ENCODE peak calls at places on chromosomes 3 and 15, in five cellular contexts. C is fibroblast of pulmonary artery, F is dorsolateral prefrontal cortex, P is HFF-Myc, U is endothelial cell of umbilical vein. X is an unnamed sample.
A peak's percentile ranks its signal among the peaks of the same experiment; 100 is the strongest.

GRCh38 chr15:65400760-65401606 is 21.8 kb downstream of the IGDCC4 start:
- DNase-seq in C (peak; percentile 72), F (peak; percentile 37), P (peak; percentile 75), U (peak; percentile 75), X (peak; percentile 68)

GRCh38 chr15:59237854-59238252 is 31.2 kb downstream of the LDHAL6B start:
- DNase-seq in C (no peak), F (no peak), P (no peak), U (no peak), X (no peak)

GRCh38 chr3:23629181-23629893 is 176.4 kb upstream of the UBE2E1 start:
- DNase-seq in C (peak; percentile 77), F (no peak), P (no peak), U (peak; percentile 88), X (peak; percentile 86)

GRCh38 chr3:48548731-48549705 is 7.6 kb downstream of the PFKFB4 start:
- DNase-seq in C (peak; percentile 86), F (peak; percentile 74), P (peak; percentile 59), U (peak; percentile 75), X (peak; percentile 82)

GRCh38 chr3:78277793-78278192 is 1237.9 kb downstream of the ROBO2 start:
- DNase-seq in C (no peak), F (no peak), P (peak; percentile 10), U (no peak), X (no peak)

GRCh38 chr15:31550211-31550848 is 223.7 kb downstream of the KLF13 start:
- DNase-seq in C (no peak), F (peak; percentile 16), P (no peak), U (no peak), X (no peak)

GRCh38 chr15:101307897-101308603 is 13.0 kb upstream of the SNRPA1 start:
- DNase-seq in C (no peak), F (no peak), P (no peak), U (no peak), X (no peak)

GRCh38 chr15:63601026-63601726 is 4.0 kb downstream of the FBXL22 start:
- DNase-seq in C (peak; percentile 20), F (peak; percentile 59), P (no peak), U (peak; percentile 33), X (peak; percentile 35)

GRCh38 chr3:123546133-123546755 is 38.6 kb downstream of the HACD2 start:
- DNase-seq in C (peak; percentile 24), F (no peak), P (peak; percentile 22), U (no peak), X (peak; percentile 31)

GRCh38 chr15:45458746-45459403 is 63.7 kb downstream of the SLC30A4 start:
- DNase-seq in C (peak; percentile 63), F (peak; percentile 81), P (no peak), U (peak; percentile 71), X (peak; percentile 67)

GRCh38 chr15:77859491-77860060 is 217.9 kb downstream of the TBC1D2B start:
- DNase-seq in C (no peak), F (no peak), P (no peak), U (no peak), X (no peak)

GRCh38 chr3:10357095-10357494 is 36.2 kb upstream of the SEC13 start:
- DNase-seq in C (no peak), F (no peak), P (no peak), U (no peak), X (no peak)

GRCh38 chr15:44186724-44187123 is 8.3 kb downstream of the FRMD5 start:
- DNase-seq in C (no peak), F (no peak), P (no peak), U (no peak), X (no peak)

GRCh38 chr3:152444029-152444641 is 175.4 kb downstream of the MBNL1 start:
- DNase-seq in C (peak; percentile 82), F (no peak), P (peak; percentile 30), U (peak; percentile 80), X (peak; percentile 83)

GRCh38 chr15:56892651-56893348 is 25.6 kb upstream of the TCF12 start:
- DNase-seq in C (no peak), F (no peak), P (no peak), U (no peak), X (no peak)

GRCh38 chr3:143024351-143024960 is 23.1 kb downstream of the U2SURP start:
- DNase-seq in C (no peak), F (no peak), P (no peak), U (no peak), X (no peak)

GRCh38 chr3:45123030-45123429 is 23.1 kb downstream of the CDCP1 start:
- DNase-seq in C (peak; percentile 90), F (no peak), P (peak; percentile 91), U (peak; percentile 12), X (peak; percentile 89)

GRCh38 chr3:27253831-27254230 is 115.4 kb downstream of the NEK10 start:
- DNase-seq in C (peak; percentile 51), F (peak; percentile 3), P (peak; percentile 19), U (peak; percentile 46), X (peak; percentile 49)

GRCh38 chr15:40769310-40770146 is at the start of gene C15orf62:
- DNase-seq in C (peak; percentile 35), F (peak; percentile 70), P (no peak), U (peak; percentile 65), X (peak; percentile 65)

GRCh38 chr15:98381446-98381845 is 266.9 kb upstream of the IGF1R start:
- DNase-seq in C (no peak), F (no peak), P (no peak), U (no peak), X (no peak)

GRCh38 chr3:72335458-72336050 is 512.7 kb downstream of the SHQ1 start:
- DNase-seq in C (no peak), F (no peak), P (no peak), U (no peak), X (peak; percentile 36)

GRCh38 chr3:188286087-188286513 is 132.1 kb downstream of the LPP start:
- DNase-seq in C (peak; percentile 97), F (no peak), P (peak; percentile 88), U (peak; percentile 78), X (peak; percentile 98)

GRCh38 chr3:100954990-100955389 is 38.2 kb downstream of the ABI3BP start:
- DNase-seq in C (peak; percentile 78), F (no peak), P (no peak), U (peak; percentile 68), X (peak; percentile 96)

GRCh38 chr3:194464692-194465091 is 22.1 kb downstream of the ATP13A3 start:
- DNase-seq in C (no peak), F (no peak), P (no peak), U (no peak), X (no peak)

GRCh38 chr3:53846134-53846850 is at the start of the genes CHDH and IL17RB:
- DNase-seq in C (no peak), F (peak; percentile 65), P (no peak), U (peak; percentile 6), X (no peak)
- H3K4me3 ChIP-seq in C (peak within 1 kb of the TSS; percentile 47), F (peak within 1 kb of the TSS; percentile 80), P (peak within 1 kb of the TSS; percentile 49), U (no peak within 1 kb of the TSS), X (peak within 1 kb of the TSS; percentile 60)

DNA sequence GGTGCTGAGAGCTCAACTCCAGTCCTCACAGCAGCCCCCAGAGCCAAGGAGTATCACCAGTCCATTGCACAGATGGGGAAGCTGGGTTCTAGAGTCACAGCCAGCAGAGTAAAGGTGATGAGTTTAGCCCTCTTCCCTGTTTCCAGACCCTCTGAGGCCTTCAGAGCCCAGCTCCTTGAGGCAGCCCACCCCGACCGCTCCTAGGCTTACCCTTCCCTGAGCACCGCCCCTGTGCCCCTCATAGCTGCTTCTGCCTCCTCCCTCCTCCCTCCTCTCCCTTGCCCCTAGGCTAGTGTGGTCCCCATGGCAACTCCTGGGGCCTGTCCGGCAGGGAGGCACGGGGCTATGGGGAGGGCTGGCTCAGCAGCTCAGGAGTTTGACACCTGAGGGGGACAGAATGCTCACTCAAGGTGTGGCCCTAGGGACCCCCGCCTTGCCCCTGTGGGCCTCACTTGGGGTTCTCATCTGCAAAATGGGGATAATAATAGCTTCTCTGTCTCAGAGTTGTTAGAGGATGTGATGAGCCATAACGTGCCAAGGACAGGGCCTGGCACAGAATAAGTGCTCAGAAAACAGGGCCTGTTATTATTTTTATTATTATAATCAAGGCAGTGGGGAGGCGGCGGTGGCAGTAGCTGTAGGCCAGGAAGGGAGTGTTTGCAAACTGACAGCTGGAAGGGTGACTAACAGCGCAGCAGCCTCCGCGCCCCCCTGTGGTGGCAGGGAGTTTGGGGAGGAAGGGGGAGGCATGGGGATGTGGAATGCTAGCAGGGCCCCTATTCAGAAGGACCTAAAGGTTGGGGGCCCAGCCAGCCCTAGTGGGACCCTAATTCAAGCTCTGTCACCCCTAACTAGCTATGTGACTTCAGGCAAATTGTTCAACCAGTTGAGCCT is 11.5 kb downstream of the CSK start:
- DNase-seq in C (peak; percentile 31), F (no peak), P (no peak), U (no peak), X (no peak)
- TF ChIP-seq CTCF in C (peak; percentile 36), F (peak; percentile 33), P (peak; percentile 15), U (no peak), X (no peak)

GRCh38 chr3:173395412-173396181 is 1.9 kb upstream of the NLGN1 start:
- DNase-seq in C (peak; percentile 75), F (peak; percentile 92), P (peak; percentile 22), U (peak; percentile 92), X (peak; percentile 69)

GRCh38 chr3:173396191-173397041 is 1.1 kb upstream of the NLGN1 start:
- DNase-seq in C (peak; percentile 3), F (peak; percentile 45), P (no peak), U (peak; percentile 50), X (peak; percentile 15)

GRCh38 chr3:173398111-173398479 is 551 bp downstream of the NLGN1 start:
- DNase-seq in C (peak; percentile 60), F (no peak), P (no peak), U (no peak), X (peak; percentile 61)

GRCh38 chr3:173399001-173399400 is 1.5 kb downstream of the NLGN1 start:
- DNase-seq in C (no peak), F (no peak), P (no peak), U (peak; percentile 56), X (no peak)

DNA sequence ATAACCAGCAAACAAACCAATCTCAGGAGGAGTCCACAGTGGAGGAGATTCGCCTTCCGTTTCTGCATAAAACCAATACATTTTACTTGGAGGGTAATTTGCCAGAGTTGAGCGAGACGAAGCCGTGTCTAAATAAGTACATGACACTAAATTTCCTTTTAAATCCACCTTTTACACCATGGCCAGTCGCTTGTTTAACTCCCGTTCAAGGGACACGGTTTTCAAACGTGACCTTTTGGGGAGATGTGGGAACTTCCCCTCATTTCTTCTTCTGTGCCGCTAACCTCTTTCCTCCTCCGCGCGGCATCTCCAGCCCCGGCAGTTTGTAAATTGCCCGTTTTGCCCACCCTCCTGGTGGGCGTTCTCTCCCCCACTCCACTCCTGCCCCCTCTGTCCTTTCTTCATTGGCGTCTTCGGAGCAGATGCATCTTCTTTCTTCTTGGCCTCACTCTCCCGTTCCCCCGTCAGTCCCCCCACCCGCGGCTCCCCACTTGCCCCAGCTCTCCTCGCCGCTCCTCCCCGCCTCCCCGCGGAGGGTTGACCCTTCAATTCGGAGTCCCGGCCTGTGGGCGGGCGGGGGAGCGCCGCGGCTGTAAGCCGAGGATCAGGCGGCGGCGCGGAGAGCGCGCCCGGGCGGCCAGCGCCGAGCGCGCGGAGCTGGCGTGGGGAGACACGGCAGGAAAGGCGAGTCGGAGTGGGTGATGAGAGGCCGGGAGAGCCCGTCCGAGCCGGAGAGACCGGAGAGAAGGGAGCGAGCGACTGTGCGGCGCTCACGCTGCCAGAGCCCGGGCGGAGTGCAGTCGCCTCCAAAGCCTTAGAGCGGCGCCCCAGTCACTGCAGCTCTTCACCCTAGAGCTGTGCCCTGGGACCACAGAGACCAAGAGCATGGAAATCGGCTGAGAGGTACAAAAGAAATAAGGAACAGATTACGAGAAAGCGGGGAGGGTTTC is at the start of gene NLGN1:
- DNase-seq in C (peak; percentile 67), F (peak; percentile 81), P (no peak), U (peak; percentile 89), X (peak; percentile 64)
- H3K4me3 ChIP-seq in C (peak within 1 kb of the TSS; percentile 65), F (peak within 1 kb of the TSS; percentile 71), P (peak within 1 kb of the TSS; percentile 46), U (peak within 1 kb of the TSS; percentile 96), X (peak within 1 kb of the TSS; percentile 74)

DNA sequence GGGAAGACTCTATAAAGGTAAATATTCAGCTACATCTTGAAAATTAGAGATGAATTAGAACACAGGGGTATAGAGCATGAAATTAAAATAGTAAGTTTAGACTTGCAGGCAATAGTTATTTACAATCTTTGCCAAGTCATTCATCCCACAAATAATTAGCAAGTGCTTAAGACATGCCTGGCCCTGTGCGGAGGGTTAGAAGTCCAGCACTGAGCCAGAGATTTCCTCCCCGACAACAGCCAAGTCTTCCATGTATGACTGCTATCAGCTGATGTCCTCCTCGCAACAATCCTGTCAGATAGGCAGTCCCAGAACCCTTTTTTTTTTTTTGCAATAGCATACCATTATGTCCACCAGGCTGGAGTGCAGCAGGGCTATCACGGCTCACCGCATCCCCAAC is 14.6 kb downstream of the SIN3A start:
- DNase-seq in C (no peak), F (no peak), P (no peak), U (no peak), X (peak; percentile 9)
- TF ChIP-seq CTCF in C (no peak), F (no peak), P (no peak), U (no peak), X (no peak)